ENCODE peak calls at places on chromosomes 5 and 9, in five cellular contexts. One of them, this sample, is unnamed.

GRCh38 chr9:137670391-137671195 is 51.8 kb downstream of the EHMT1 start:
- DNase-seq in IMR-90: no peak
- DNase-seq in neuronal stem cell: peak; percentile 56
- DNase-seq in H9: peak; percentile 61
- DNase-seq in mesendoderm: peak; percentile 60
- DNase-seq in this sample: peak; percentile 63

GRCh38 chr9:107782381-107782780 is 292.8 kb upstream of the KLF4 start:
- DNase-seq in neuronal stem cell: no peak
- DNase-seq in IMR-90: peak; percentile 74
- DNase-seq in H9: no peak
- DNase-seq in mesendoderm: no peak
- DNase-seq in this sample: no peak

GRCh38 chr5:50445281-50445949 is 4.3 kb upstream of the EMB start:
- DNase-seq in H9: no peak
- DNase-seq in neuronal stem cell: no peak
- DNase-seq in IMR-90: no peak
- DNase-seq in mesendoderm: no peak
- DNase-seq in this sample: no peak

GRCh38 chr9:92728831-92729734 is 35.5 kb downstream of the BICD2 start:
- DNase-seq in mesendoderm: peak; percentile 54
- DNase-seq in neuronal stem cell: no peak
- DNase-seq in IMR-90: peak; percentile 20
- DNase-seq in H9: peak; percentile 38
- DNase-seq in this sample: peak; percentile 35

GRCh38 chr5:131716650-131717049 is 80.2 kb downstream of the FNIP1 start:
- DNase-seq in IMR-90: no peak
- DNase-seq in mesendoderm: no peak
- DNase-seq in H9: no peak
- DNase-seq in neuronal stem cell: no peak
- DNase-seq in this sample: no peak

GRCh38 chr9:81595887-81596558 is 93.3 kb downstream of the TLE1 start:
- DNase-seq in IMR-90: no peak
- DNase-seq in H9: peak; percentile 80
- DNase-seq in neuronal stem cell: no peak
- DNase-seq in mesendoderm: peak; percentile 75
- DNase-seq in this sample: no peak

GRCh38 chr9:30677256-30677655 is 1707.2 kb upstream of the ACO1 start:
- DNase-seq in mesendoderm: no peak
- DNase-seq in neuronal stem cell: no peak
- DNase-seq in H9: no peak
- DNase-seq in IMR-90: no peak
- DNase-seq in this sample: no peak

GRCh38 chr5:175025046-175025445 is 300.7 kb downstream of the MSX2 start:
- DNase-seq in H9: no peak
- DNase-seq in mesendoderm: no peak
- DNase-seq in IMR-90: peak; percentile 7
- DNase-seq in neuronal stem cell: no peak
- DNase-seq in this sample: no peak

GRCh38 chr9:11135856-11136255 is 523.1 kb upstream of the PTPRD start:
- DNase-seq in IMR-90: no peak
- DNase-seq in H9: no peak
- DNase-seq in neuronal stem cell: no peak
- DNase-seq in mesendoderm: no peak
- DNase-seq in this sample: no peak

GRCh38 chr5:157271740-157272271 is 5.9 kb downstream of the CYFIP2 start:
- DNase-seq in neuronal stem cell: no peak
- DNase-seq in mesendoderm: no peak
- DNase-seq in IMR-90: no peak
- DNase-seq in H9: no peak
- DNase-seq in this sample: peak; percentile 29

GRCh38 chr9:99678550-99678949 is 143.1 kb upstream of the NR4A3 start:
- DNase-seq in IMR-90: no peak
- DNase-seq in H9: no peak
- DNase-seq in mesendoderm: no peak
- DNase-seq in neuronal stem cell: no peak
- DNase-seq in this sample: no peak

GRCh38 chr5:176492431-176492830 is 44.2 kb downstream of the FAF2 start:
- DNase-seq in H9: no peak
- DNase-seq in neuronal stem cell: no peak
- DNase-seq in IMR-90: peak; percentile 20
- DNase-seq in mesendoderm: no peak
- DNase-seq in this sample: peak; percentile 42

GRCh38 chr5:82812575-82812974 is 264.6 kb downstream of the TMEM167A start:
- DNase-seq in H9: no peak
- DNase-seq in mesendoderm: no peak
- DNase-seq in neuronal stem cell: no peak
- DNase-seq in IMR-90: peak; percentile 7
- DNase-seq in this sample: no peak

GRCh38 chr5:169710675-169711074 is 73.6 kb downstream of the DOCK2 start:
- DNase-seq in H9: no peak
- DNase-seq in mesendoderm: no peak
- DNase-seq in neuronal stem cell: no peak
- DNase-seq in IMR-90: no peak
- DNase-seq in this sample: no peak

GRCh38 chr5:139700711-139701693 is 52.9 kb downstream of the CXXC5 start:
- DNase-seq in IMR-90: no peak
- DNase-seq in neuronal stem cell: no peak
- DNase-seq in mesendoderm: peak; percentile 97
- DNase-seq in H9: peak; percentile 93
- DNase-seq in this sample: peak; percentile 37

GRCh38 chr5:164824671-164825070 is 1319.3 kb downstream of the MAT2B start:
- DNase-seq in IMR-90: no peak
- DNase-seq in mesendoderm: peak; percentile 74
- DNase-seq in H9: no peak
- DNase-seq in neuronal stem cell: no peak
- DNase-seq in this sample: no peak

GRCh38 chr5:124514966-124515365 is 231.5 kb downstream of the ZNF608 start:
- DNase-seq in IMR-90: no peak
- DNase-seq in H9: no peak
- DNase-seq in neuronal stem cell: no peak
- DNase-seq in mesendoderm: no peak
- DNase-seq in this sample: no peak

GRCh38 chr5:147397616-147398015 is 112.3 kb downstream of the DPYSL3 start:
- DNase-seq in mesendoderm: peak; percentile 74
- DNase-seq in neuronal stem cell: no peak
- DNase-seq in IMR-90: no peak
- DNase-seq in H9: peak; percentile 60
- DNase-seq in this sample: no peak

GRCh38 chr9:30039712-30040111 is 2344.7 kb upstream of the ACO1 start:
- DNase-seq in neuronal stem cell: no peak
- DNase-seq in H9: no peak
- DNase-seq in mesendoderm: peak; percentile 9
- DNase-seq in IMR-90: no peak
- DNase-seq in this sample: no peak

GRCh38 chr5:136054133-136054996 is 25.6 kb downstream of the TGFBI start:
- DNase-seq in mesendoderm: no peak
- DNase-seq in neuronal stem cell: no peak
- DNase-seq in IMR-90: peak; percentile 49
- DNase-seq in H9: no peak
- DNase-seq in this sample: no peak

GRCh38 chr5:173963867-173964429 is 25.0 kb upstream of the C5orf47 start:
- DNase-seq in mesendoderm: peak; percentile 59
- DNase-seq in IMR-90: no peak
- DNase-seq in H9: peak; percentile 93
- DNase-seq in neuronal stem cell: no peak
- DNase-seq in this sample: no peak

GRCh38 chr9:129610193-129610472 is 10.8 kb downstream of the C9orf50 start:
- DNase-seq in mesendoderm: no peak
- DNase-seq in H9: no peak
- DNase-seq in IMR-90: no peak
- DNase-seq in neuronal stem cell: no peak
- DNase-seq in this sample: no peak

GRCh38 chr9:6644346-6645152 is 980 bp downstream of the GLDC start:
- DNase-seq in H9: no peak
- DNase-seq in IMR-90: no peak
- DNase-seq in mesendoderm: no peak
- DNase-seq in neuronal stem cell: no peak
- DNase-seq in this sample: no peak

GRCh38 chr9:70441622-70442021 is 27.2 kb upstream of the KLF9 start:
- DNase-seq in IMR-90: no peak
- DNase-seq in mesendoderm: no peak
- DNase-seq in neuronal stem cell: peak; percentile 51
- DNase-seq in H9: no peak
- DNase-seq in this sample: no peak
- H4K8ac ChIP-seq in IMR-90: no peak overlapping the region
- H4K8ac ChIP-seq in mesendoderm: no peak overlapping the region
- H4K8ac ChIP-seq in neuronal stem cell: no peak overlapping the region
- H4K8ac ChIP-seq in H9: no peak overlapping the region
- H4K8ac ChIP-seq in this sample: no peak overlapping the region

GRCh38 chr9:135952664-135953206 is 8.4 kb downstream of the UBAC1 start:
- DNase-seq in H9: no peak
- DNase-seq in mesendoderm: no peak
- DNase-seq in neuronal stem cell: no peak
- DNase-seq in IMR-90: no peak
- DNase-seq in this sample: no peak
- H3K9ac ChIP-seq in H9: no peak overlapping the region
- H3K9ac ChIP-seq in mesendoderm: no peak overlapping the region
- H3K9ac ChIP-seq in neuronal stem cell: no peak overlapping the region
- H3K9ac ChIP-seq in IMR-90: no peak overlapping the region
- H3K9ac ChIP-seq in this sample: no peak overlapping the region

GRCh38 chr5:120988970-120989369 is 524.9 kb downstream of the PRR16 start:
- DNase-seq in IMR-90: no peak
- DNase-seq in H9: no peak
- DNase-seq in mesendoderm: peak; percentile 72
- DNase-seq in neuronal stem cell: no peak
- DNase-seq in this sample: no peak

GRCh38 chr5:120999550-120999949 is 535.5 kb downstream of the PRR16 start:
- DNase-seq in neuronal stem cell: no peak
- DNase-seq in IMR-90: no peak
- DNase-seq in H9: no peak
- DNase-seq in mesendoderm: no peak
- DNase-seq in this sample: no peak

GRCh38 chr5:120991569-120991968 is 527.5 kb downstream of the PRR16 start:
- DNase-seq in IMR-90: no peak
- DNase-seq in H9: no peak
- DNase-seq in mesendoderm: no peak
- DNase-seq in neuronal stem cell: no peak
- DNase-seq in this sample: no peak

GRCh38 chr5:120994112-120994511 is 530.0 kb downstream of the PRR16 start:
- DNase-seq in IMR-90: no peak
- DNase-seq in neuronal stem cell: no peak
- DNase-seq in mesendoderm: no peak
- DNase-seq in H9: no peak
- DNase-seq in this sample: no peak
- H4K8ac ChIP-seq in IMR-90: no peak overlapping the region
- H4K8ac ChIP-seq in neuronal stem cell: no peak overlapping the region
- H4K8ac ChIP-seq in mesendoderm: no peak overlapping the region
- H4K8ac ChIP-seq in H9: no peak overlapping the region
- H4K8ac ChIP-seq in this sample: no peak overlapping the region

DNA sequence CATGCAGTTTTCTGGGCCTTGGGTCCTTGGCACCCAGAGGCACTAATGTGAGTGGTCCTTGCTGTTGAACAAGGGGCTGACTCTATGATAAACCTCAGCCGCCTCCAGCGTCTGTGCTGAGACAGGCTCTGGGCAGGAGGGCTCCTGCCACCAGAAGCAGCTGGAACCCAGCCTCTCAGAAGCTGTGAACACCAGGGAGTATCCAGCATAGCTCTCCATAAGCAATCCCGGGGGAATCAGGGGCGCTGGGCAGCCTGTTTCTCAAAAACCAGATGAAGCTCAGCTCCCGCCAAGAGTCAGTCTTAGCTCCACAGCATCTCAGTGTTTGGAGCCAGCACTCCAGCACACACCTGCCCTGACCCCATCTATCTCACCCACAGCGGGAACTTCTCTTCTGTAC is 170.2 kb downstream of the HSPA4 start:
- DNase-seq in H9: no peak
- DNase-seq in mesendoderm: no peak
- DNase-seq in IMR-90: no peak
- DNase-seq in neuronal stem cell: no peak
- DNase-seq in this sample: no peak
- H3K9ac ChIP-seq in H9: no peak overlapping the region
- H3K9ac ChIP-seq in mesendoderm: no peak overlapping the region
- H3K9ac ChIP-seq in IMR-90: no peak overlapping the region
- H3K9ac ChIP-seq in neuronal stem cell: no peak overlapping the region
- H3K9ac ChIP-seq in this sample: no peak overlapping the region

GRCh38 chr5:134139891-134140469 is 25.5 kb downstream of the TCF7 start:
- DNase-seq in neuronal stem cell: no peak
- DNase-seq in IMR-90: no peak
- DNase-seq in H9: peak; percentile 16
- DNase-seq in mesendoderm: no peak
- DNase-seq in this sample: no peak

GRCh38 chr5:134141346-134142050 is 27.0 kb downstream of the TCF7 start:
- DNase-seq in H9: peak; percentile 24
- DNase-seq in IMR-90: no peak
- DNase-seq in mesendoderm: no peak
- DNase-seq in neuronal stem cell: no peak
- DNase-seq in this sample: no peak

GRCh38 chr5:134138416-134139376 is 24.2 kb downstream of the TCF7 start:
- DNase-seq in neuronal stem cell: no peak
- DNase-seq in H9: peak; percentile 23
- DNase-seq in IMR-90: peak; percentile 69
- DNase-seq in mesendoderm: no peak
- DNase-seq in this sample: peak; percentile 59

GRCh38 chr5:134140530-134141201 is 26.2 kb downstream of the TCF7 start:
- DNase-seq in neuronal stem cell: peak; percentile 51
- DNase-seq in IMR-90: peak; percentile 71
- DNase-seq in H9: peak; percentile 86
- DNase-seq in mesendoderm: peak; percentile 91
- DNase-seq in this sample: peak; percentile 87

GRCh38 chr5:134139377-134139851 is 24.9 kb downstream of the TCF7 start:
- DNase-seq in neuronal stem cell: no peak
- DNase-seq in IMR-90: no peak
- DNase-seq in mesendoderm: no peak
- DNase-seq in H9: no peak
- DNase-seq in this sample: no peak
- H4K8ac ChIP-seq in neuronal stem cell: no peak overlapping the region
- H4K8ac ChIP-seq in IMR-90: no peak overlapping the region
- H4K8ac ChIP-seq in mesendoderm: no peak overlapping the region
- H4K8ac ChIP-seq in H9: no peak overlapping the region
- H4K8ac ChIP-seq in this sample: no peak overlapping the region